ENCODE peak calls at places on chromosomes 5 and 9, in seven cellular contexts. O, E, K, S, T, N and H are unnamed samples.
A peak's percentile ranks its signal among the peaks of the same experiment; 100 is the strongest.

GRCh38 chr5:883475-884181 is 9.0 kb downstream of the BRD9 start:
- DNase-seq in O (no peak), E (no peak), K (no peak), S (peak; percentile 22), T (no peak), N (no peak), H (no peak)

GRCh38 chr5:142109356-142110045 is 922 bp downstream of the NDFIP1 start:
- DNase-seq in O (no peak), E (no peak), K (no peak), S (no peak), T (no peak), N (no peak), H (peak; percentile 28)

GRCh38 chr5:107778651-107779050 is 107.9 kb upstream of the EFNA5 start:
- DNase-seq in O (no peak), E (no peak), K (no peak), S (no peak), T (no peak), N (no peak), H (no peak)

GRCh38 chr9:111036068-111036789 is 2.0 kb downstream of the LPAR1 start:
- DNase-seq in O (no peak), E (no peak), K (peak; percentile 1), S (peak; percentile 69), T (no peak), N (no peak), H (no peak)

GRCh38 chr9:134268308-134268724 is 57.9 kb upstream of the RXRA start:
- DNase-seq in O (no peak), E (peak; percentile 16), K (no peak), S (no peak), T (no peak), N (peak; percentile 59), H (no peak)

GRCh38 chr5:124828731-124829130 is 82.3 kb upstream of the ZNF608 start:
- DNase-seq in O (no peak), E (no peak), K (no peak), S (no peak), T (no peak), N (no peak), H (no peak)

GRCh38 chr5:135332519-135333150 is 66.4 kb downstream of the MACROH2A1 start:
- DNase-seq in O (no peak), E (peak; percentile 59), K (peak; percentile 49), S (peak; percentile 66), T (peak; percentile 67), N (no peak), H (peak; percentile 70)

GRCh38 chr9:92894711-92895362 is 17.0 kb upstream of the ZNF484 start:
- DNase-seq in O (no peak), E (no peak), K (no peak), S (no peak), T (no peak), N (no peak), H (no peak)

GRCh38 chr5:1032551-1033027 is 24.0 kb downstream of the NKD2 start:
- DNase-seq in O (no peak), E (no peak), K (no peak), S (no peak), T (no peak), N (no peak), H (no peak)

GRCh38 chr5:109242518-109242917 is 167.3 kb downstream of the PJA2 start:
- DNase-seq in O (no peak), E (no peak), K (no peak), S (no peak), T (no peak), N (no peak), H (no peak)

GRCh38 chr9:127781821-127782220 is 3.4 kb upstream of the SH2D3C start:
- DNase-seq in O (no peak), E (no peak), K (no peak), S (no peak), T (no peak), N (no peak), H (no peak)

GRCh38 chr5:95812100-95812472 is 10.4 kb downstream of the GLRX start:
- DNase-seq in O (no peak), E (peak; percentile 77), K (no peak), S (peak; percentile 35), T (no peak), N (no peak), H (no peak)

GRCh38 chr9:89436963-89437625 is 60.8 kb downstream of the SEMA4D start:
- DNase-seq in O (no peak), E (no peak), K (no peak), S (no peak), T (no peak), N (no peak), H (no peak)

GRCh38 chr5:1386274-1386717 is 41.4 kb upstream of the CLPTM1L start:
- DNase-seq in O (no peak), E (no peak), K (no peak), S (peak; percentile 84), T (peak; percentile 38), N (no peak), H (peak; percentile 83)

GRCh38 chr5:75335952-75336624 is 932 bp upstream of the HMGCR start:
- DNase-seq in O (no peak), E (peak; percentile 81), K (peak; percentile 73), S (peak; percentile 73), T (peak; percentile 24), N (peak; percentile 32), H (peak; percentile 93)

DNA sequence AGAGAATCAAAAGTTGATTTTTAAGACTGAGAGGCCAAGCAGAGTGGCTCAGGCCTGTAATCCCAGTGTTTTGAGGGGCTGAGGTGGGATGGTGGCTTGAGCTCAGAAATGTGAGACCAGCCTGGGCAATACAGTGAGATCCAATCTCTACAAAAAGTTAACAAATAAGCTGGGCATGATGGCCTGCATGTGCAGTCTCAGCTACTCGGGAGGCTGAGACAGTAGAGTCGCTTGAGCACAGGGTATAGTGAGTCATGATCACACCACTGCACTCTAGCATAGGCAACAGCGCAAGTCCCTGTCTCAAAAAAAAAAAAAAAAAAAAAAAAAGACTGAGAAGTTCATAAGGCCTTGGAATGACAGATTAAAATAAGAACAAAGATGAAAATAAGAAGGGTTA is 177.2 kb downstream of the TMEM232 start:
- DNase-seq in O (no peak), E (no peak), K (no peak), S (no peak), T (no peak), N (no peak), H (no peak)
- TF ChIP-seq JUND in O (no peak), E (no peak), K (no peak), S (no peak), T (no peak), N (no peak), H (no peak)

DNA sequence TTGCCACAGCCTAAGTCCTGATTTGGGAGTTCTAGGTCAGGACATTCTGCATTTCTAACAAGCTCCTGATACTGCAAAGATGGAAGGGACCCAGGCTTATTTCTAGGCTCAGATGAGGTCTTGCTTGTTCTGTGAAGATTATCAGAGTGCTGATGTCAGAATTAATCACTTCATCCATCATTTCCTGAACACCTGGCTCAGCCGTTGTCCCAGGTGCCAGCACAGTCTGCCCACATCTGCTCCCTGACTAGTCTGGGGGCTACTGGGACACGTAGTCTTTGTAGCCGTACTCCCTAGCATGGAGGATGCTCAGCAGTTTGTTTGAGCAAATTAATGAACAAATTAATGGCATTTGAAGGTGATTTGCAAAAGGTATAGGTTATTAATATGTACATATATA is 17.9 kb upstream of the SPINK4 start:
- DNase-seq in O (no peak), E (no peak), K (no peak), S (no peak), T (no peak), N (no peak), H (peak; percentile 79)
- TF ChIP-seq JUND in O (no peak), E (no peak), K (no peak), S (no peak), T (no peak), N (no peak), H (no peak)

GRCh38 chr9:137412431-137412830 is 10.5 kb downstream of the EXD3 start:
- DNase-seq in O (no peak), E (no peak), K (no peak), S (no peak), T (no peak), N (no peak), H (no peak)
- TF ChIP-seq JUND in O (no peak), E (no peak), K (no peak), S (no peak), T (no peak), N (no peak), H (no peak)

DNA sequence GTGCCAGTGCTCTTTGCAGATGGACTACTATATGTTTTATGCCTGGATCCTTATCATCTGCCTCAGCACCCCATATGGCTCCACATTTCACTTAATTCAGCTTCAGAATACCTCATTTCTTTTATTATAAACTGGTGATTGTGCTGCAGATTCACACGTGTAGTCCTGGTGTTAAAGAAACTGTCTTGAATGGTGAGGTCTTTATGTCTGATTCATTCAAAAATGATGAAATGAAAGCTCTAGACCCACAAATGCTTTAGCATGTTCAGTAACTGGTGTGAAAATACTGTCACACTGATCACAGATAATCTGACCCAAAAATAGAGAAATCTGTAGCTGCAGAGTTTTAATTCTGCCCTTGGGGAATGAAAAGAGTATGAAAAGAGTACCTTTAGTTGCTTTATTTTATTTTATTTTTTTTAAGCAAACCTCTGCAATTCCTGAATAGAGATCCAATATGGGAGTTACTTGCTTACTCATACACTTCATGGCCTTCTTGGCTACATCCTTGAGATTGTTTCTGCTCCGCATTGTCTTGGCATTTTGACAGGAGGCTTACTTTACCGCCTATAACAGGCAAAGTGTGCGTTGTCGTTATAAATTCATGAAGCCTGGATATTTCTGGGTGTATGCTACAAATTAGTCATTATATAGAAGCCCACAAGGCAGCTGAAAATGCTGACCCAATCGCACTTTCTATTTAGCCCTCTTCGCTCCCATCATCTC is 2.7 kb downstream of the RGMB start:
- DNase-seq in O (no peak), E (no peak), K (no peak), S (no peak), T (no peak), N (no peak), H (no peak)
- TF ChIP-seq JUND in O (no peak), E (no peak), K (no peak), S (peak; percentile 2), T (no peak), N (no peak), H (no peak)

DNA sequence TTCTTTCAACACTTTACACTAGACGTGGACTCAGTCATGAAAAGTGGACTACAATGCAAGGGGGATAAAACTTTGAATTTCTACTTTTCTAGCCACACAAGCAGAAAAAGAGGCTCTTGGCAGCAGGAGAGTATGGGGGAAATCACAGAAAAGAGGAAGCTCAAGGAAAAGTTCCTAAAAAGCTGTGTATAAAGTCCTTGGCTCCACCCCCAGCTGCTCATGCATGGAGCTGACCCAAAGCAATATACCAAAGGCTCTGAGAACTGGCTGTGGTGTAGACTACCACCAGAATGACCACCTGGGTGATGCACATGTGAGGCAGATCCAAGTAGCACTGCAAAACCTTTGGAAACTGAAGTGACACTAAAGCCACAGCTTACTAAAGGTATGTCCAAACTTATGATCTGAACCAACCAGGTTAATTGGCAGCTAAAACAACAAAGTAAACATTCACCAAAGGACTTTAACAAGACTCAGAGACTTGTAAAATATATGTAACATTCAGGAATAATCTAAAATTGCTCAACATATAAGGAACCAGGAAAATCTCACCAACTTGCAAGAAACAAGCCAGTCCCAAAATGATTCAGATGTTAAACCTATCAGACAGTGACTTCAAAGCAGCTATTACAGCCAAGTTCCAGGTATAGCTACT is 55.5 kb upstream of the RASGRF2 start:
- DNase-seq in O (no peak), E (no peak), K (no peak), S (no peak), T (no peak), N (peak; percentile 7), H (no peak)
- TF ChIP-seq JUND in O (no peak), E (no peak), K (no peak), S (no peak), T (no peak), N (no peak), H (no peak)